ENCODE peak calls at places on chromosomes 11 and 22, in four cellular contexts. J is progenitor cell of endocrine pancreas, F is GM10248, I is NB4. P is an unnamed sample.

GRCh38 chr22:30647536-30647935 is 12.0 kb downstream of the SLC35E4 start:
- DNase-seq in J (no peak), F (no peak), I (peak), P (no peak)

GRCh38 chr11:57647368-57647767 is 2.3 kb downstream of the YPEL4 start:
- DNase-seq in F (no peak), I (no peak), J (no peak), P (no peak)

GRCh38 chr11:73141309-73142127 is 600 bp downstream of the FCHSD2 start:
- DNase-seq in J (peak), I (peak), F (peak), P (peak)

GRCh38 chr22:47564651-47565050 is 802.2 kb downstream of the TBC1D22A start:
- DNase-seq in I (no peak), F (no peak), J (no peak), P (no peak)

GRCh38 chr11:14376920-14377319 is 17.9 kb upstream of the RRAS2 start:
- DNase-seq in J (no peak), I (no peak), F (no peak), P (no peak)

GRCh38 chr11:6488831-6489230 is 7.5 kb downstream of the TIMM10B start:
- DNase-seq in J (no peak), I (no peak), F (no peak), P (no peak)

GRCh38 chr11:19276859-19277808 is 36.4 kb upstream of the E2F8 start:
- DNase-seq in J (no peak), F (no peak), I (peak), P (no peak)

GRCh38 chr11:12159351-12160099 is 49.1 kb downstream of the MICAL2 start:
- DNase-seq in F (no peak), J (no peak), I (peak), P (no peak)

GRCh38 chr11:59787816-59788215 is 22.8 kb downstream of the MRPL16 start:
- DNase-seq in I (no peak), J (no peak), F (no peak), P (no peak)

GRCh38 chr22:48581821-48582469 is 1245.7 kb downstream of the BRD1 start:
- DNase-seq in I (no peak), J (no peak), F (no peak), P (no peak)

GRCh38 chr11:7030836-7031235 is 10.6 kb downstream of the NLRP14 start:
- DNase-seq in I (no peak), F (no peak), J (no peak), P (no peak)

GRCh38 chr22:23868580-23868979 is 10.9 kb downstream of the SLC2A11 start:
- DNase-seq in J (no peak), I (no peak), F (no peak), P (no peak)

GRCh38 chr11:29317669-29318068 is 699.2 kb downstream of the KCNA4 start:
- DNase-seq in I (no peak), F (no peak), J (no peak), P (no peak)

GRCh38 chr11:69170704-69171103 is 15.0 kb downstream of the SMIM38 start:
- DNase-seq in I (no peak), F (no peak), J (no peak), P (no peak)

GRCh38 chr11:130602700-130603584 is 154.5 kb downstream of the ADAMTS15 start:
- DNase-seq in F (no peak), I (no peak), J (no peak), P (no peak)

GRCh38 chr22:41197046-41197807 is 7.9 kb upstream of the L3MBTL2 start:
- DNase-seq in F (peak), I (peak), J (peak), P (peak)

GRCh38 chr11:1952806-1953482 is 5.8 kb downstream of the MRPL23 start:
- DNase-seq in F (no peak), I (no peak), J (no peak), P (no peak)

GRCh38 chr11:337711-338110 is 17.1 kb upstream of the IFITM3 start:
- DNase-seq in I (no peak), J (no peak), F (no peak), P (no peak)

GRCh38 chr11:23555085-23555484 is 694.8 kb upstream of the CCDC179 start:
- DNase-seq in I (no peak), J (no peak), F (no peak), P (no peak)

GRCh38 chr11:126339866-126340434 is 15.5 kb upstream of the ST3GAL4 start:
- DNase-seq in I (no peak), F (no peak), J (no peak), P (no peak)

GRCh38 chr11:45147871-45148270 is 1.4 kb downstream of the PRDM11 start:
- DNase-seq in J (no peak), I (no peak), F (no peak), P (no peak)

GRCh38 chr11:110297082-110297725 is 790 bp upstream of the RDX start:
- DNase-seq in F (no peak), J (no peak), I (peak), P (peak)

GRCh38 chr11:12857572-12857971 is 151.5 kb upstream of the RASSF10 start:
- DNase-seq in I (no peak), J (no peak), F (no peak), P (no peak)

GRCh38 chr11:107840120-107840479 is 18.5 kb downstream of the SLC35F2 start:
- DNase-seq in J (no peak), F (no peak), I (no peak), P (no peak)

GRCh38 chr11:79242616-79243015 is 198.2 kb downstream of the TENM4 start:
- DNase-seq in J (no peak), I (no peak), F (no peak), P (no peak)

GRCh38 chr11:14308114-14308896 is 50.7 kb downstream of the RRAS2 start:
- DNase-seq in J (no peak), F (no peak), I (peak), P (peak)

GRCh38 chr11:70670684-70671034 is 272.3 kb downstream of the CTTN start:
- DNase-seq in F (no peak), J (no peak), I (no peak), P (no peak)

GRCh38 chr11:10365045-10365444 is 60.2 kb downstream of the ADM start:
- DNase-seq in I (no peak), F (no peak), J (no peak), P (no peak)

GRCh38 chr11:86978756-86979608 is 23.8 kb upstream of the FZD4 start:
- DNase-seq in F (peak), J (no peak), I (peak), P (peak)

GRCh38 chr11:267491-267994 is 10.7 kb upstream of the NLRP6 start:
- DNase-seq in J (no peak), F (peak), I (peak), P (peak)

GRCh38 chr11:66267379-66268209 is 845 bp upstream of the RAB1B start:
- DNase-seq in F (peak), I (peak), J (peak), P (peak)
- TF ChIP-seq CTCF in F (no peak), I (peak), J (peak), P (no peak)

GRCh38 chr22:20016734-20017621 is at the start of gene ARVCF:
- DNase-seq in I (peak), J (peak), F (peak), P (peak)
- TF ChIP-seq CTCF in I (no peak), J (peak), F (no peak), P (no peak)

GRCh38 chr11:64935634-64936081 is at the start of gene GPHA2:
- DNase-seq in F (no peak), I (no peak), J (no peak), P (no peak)
- TF ChIP-seq CTCF in F (no peak), I (no peak), J (no peak), P (no peak)

DNA sequence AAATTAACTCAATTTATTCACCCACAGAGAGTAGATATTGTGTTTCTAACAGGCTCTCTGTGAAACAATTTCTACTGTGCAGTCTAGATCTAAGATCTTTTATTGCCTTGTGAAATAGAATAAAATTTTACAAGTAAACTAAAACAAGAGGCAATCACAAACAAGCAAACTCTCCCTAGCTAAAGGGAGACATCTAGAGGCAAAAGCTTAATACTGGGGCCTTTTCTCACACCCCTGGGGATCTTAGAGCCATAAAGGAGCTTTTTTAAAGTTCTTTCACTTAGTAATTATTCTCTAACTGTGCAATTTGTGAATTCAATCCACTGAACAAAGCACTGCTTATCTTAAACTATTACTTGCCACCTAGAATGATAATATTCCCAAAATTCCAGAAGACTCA is 19.7 kb downstream of the ALG9 start:
- DNase-seq in J (no peak), F (no peak), I (peak), P (no peak)
- TF ChIP-seq CTCF in J (peak), F (no peak), I (peak), P (peak)